ENCODE peak calls at places on chromosomes 12 and 14, in seven cellular contexts. A, T, S, O, Q, G and X are unnamed samples.

GRCh38 chr12:126772171-126772864 is 1494.7 kb upstream of the TMEM132C start:
- DNase-seq in Q (no peak), O (no peak), A (no peak), S (no peak), G (peak; percentile 66), T (peak; percentile 2), X (peak; percentile 23)

GRCh38 chr12:56377310-56377988 is 14.8 kb upstream of the APOF start:
- DNase-seq in Q (no peak), T (peak; percentile 62), G (peak; percentile 48), A (no peak), S (no peak), O (no peak), X (no peak)

GRCh38 chr14:104659764-104660523 is 29.5 kb upstream of the INF2 start:
- DNase-seq in Q (no peak), S (no peak), T (peak; percentile 18), O (no peak), A (no peak), G (no peak), X (no peak)

GRCh38 chr12:114864688-114865685 is 181.0 kb upstream of the TBX3 start:
- DNase-seq in A (no peak), O (no peak), G (no peak), Q (no peak), S (no peak), T (no peak), X (no peak)

GRCh38 chr14:92794547-92794941 is 439 bp downstream of the GOLGA5 start:
- DNase-seq in S (peak; percentile 25), Q (no peak), T (peak; percentile 18), O (no peak), G (no peak), A (peak; percentile 46), X (peak; percentile 19)

GRCh38 chr14:102219316-102219715 is 79.6 kb downstream of the WDR20 start:
- DNase-seq in Q (no peak), G (no peak), S (no peak), A (peak; percentile 19), O (no peak), T (no peak), X (no peak)

GRCh38 chr12:95072900-95073697 is at the start of gene NR2C1:
- DNase-seq in O (peak; percentile 91), G (peak; percentile 97), S (peak; percentile 94), A (peak; percentile 96), Q (peak; percentile 92), T (peak; percentile 92), X (peak; percentile 92)

GRCh38 chr14:58637391-58638230 is at the start of gene DACT1:
- DNase-seq in A (peak; percentile 80), T (peak; percentile 79), S (no peak), G (peak; percentile 35), Q (peak; percentile 79), O (no peak), X (peak; percentile 29)

GRCh38 chr14:90456551-90456950 is 59.7 kb downstream of the CALM1 start:
- DNase-seq in O (no peak), A (no peak), S (no peak), T (no peak), G (no peak), Q (no peak), X (no peak)

GRCh38 chr12:51372021-51372420 is 19.2 kb downstream of the GALNT6 start:
- DNase-seq in G (no peak), S (no peak), T (no peak), O (no peak), Q (no peak), A (no peak), X (no peak)

GRCh38 chr14:73850940-73851339 is 691 bp upstream of the PTGR2 start:
- DNase-seq in S (no peak), G (peak; percentile 27), A (no peak), O (no peak), T (no peak), Q (no peak), X (no peak)

GRCh38 chr14:22871962-22872832 is 657 bp downstream of the LRP10 start:
- DNase-seq in A (peak; percentile 76), O (peak; percentile 86), G (peak; percentile 90), Q (peak; percentile 89), S (peak; percentile 88), T (peak; percentile 81), X (peak; percentile 90)

GRCh38 chr12:54016478-54016964 is 7.7 kb downstream of the HOXC8 start:
- DNase-seq in O (no peak), A (no peak), G (peak; percentile 84), T (peak; percentile 11), Q (peak; percentile 63), S (no peak), X (no peak)

GRCh38 chr14:75307700-75308379 is 29.2 kb downstream of the FOS start:
- DNase-seq in T (peak; percentile 76), O (peak; percentile 89), S (peak; percentile 88), G (peak; percentile 85), A (peak; percentile 88), Q (peak; percentile 86), X (peak; percentile 87)

GRCh38 chr14:101019974-101020710 is 116.6 kb upstream of the RTL1 start:
- DNase-seq in Q (peak; percentile 8), A (no peak), O (peak; percentile 43), G (no peak), S (peak; percentile 10), T (no peak), X (peak; percentile 6)

GRCh38 chr12:19140381-19141236 is 11.1 kb downstream of the PLEKHA5 start:
- DNase-seq in T (no peak), Q (no peak), S (no peak), O (no peak), A (no peak), G (no peak), X (no peak)

GRCh38 chr12:95943231-95943842 is at the start of gene AMDHD1:
- DNase-seq in T (peak; percentile 39), Q (peak; percentile 28), S (peak; percentile 62), A (peak; percentile 62), G (peak; percentile 81), O (no peak), X (peak; percentile 40)

GRCh38 chr12:3458041-3458440 is 33.0 kb upstream of the PRMT8 start:
- DNase-seq in G (no peak), S (no peak), A (no peak), Q (no peak), O (no peak), T (no peak), X (no peak)

GRCh38 chr14:55964081-55964480 is 154.1 kb upstream of the PELI2 start:
- DNase-seq in T (no peak), Q (no peak), O (no peak), S (no peak), G (no peak), A (no peak), X (no peak)

GRCh38 chr12:123046431-123046830 is 66.0 kb downstream of the ARL6IP4 start:
- DNase-seq in G (no peak), A (no peak), Q (no peak), S (no peak), O (no peak), T (no peak), X (no peak)

GRCh38 chr12:121452356-121453021 is 52.6 kb downstream of the RNF34 start:
- DNase-seq in Q (peak; percentile 45), G (no peak), T (no peak), A (no peak), O (no peak), S (no peak), X (no peak)

GRCh38 chr12:69511870-69512269 is 41.7 kb downstream of the FRS2 start:
- DNase-seq in G (no peak), S (no peak), Q (no peak), T (no peak), O (no peak), A (no peak), X (no peak)

GRCh38 chr14:63174760-63175191 is 29.5 kb upstream of the RHOJ start:
- DNase-seq in G (peak; percentile 34), A (no peak), T (peak; percentile 76), O (no peak), S (no peak), Q (no peak), X (no peak)

GRCh38 chr14:68894802-68895201 is 84.3 kb downstream of the ACTN1 start:
- DNase-seq in Q (no peak), T (peak; percentile 76), O (no peak), G (no peak), S (no peak), A (no peak), X (no peak)

GRCh38 chr12:119631930-119632678 is 35.8 kb upstream of the PRKAB1 start:
- DNase-seq in S (no peak), T (no peak), Q (no peak), G (no peak), A (no peak), O (no peak), X (no peak)

GRCh38 chr14:81551471-81551870 is 17.8 kb upstream of the SEL1L start:
- DNase-seq in G (no peak), S (no peak), A (no peak), T (no peak), O (no peak), Q (no peak), X (no peak)

GRCh38 chr12:21980544-21980943 is 39.3 kb upstream of the ABCC9 start:
- DNase-seq in Q (no peak), A (no peak), S (no peak), O (no peak), G (no peak), T (peak; percentile 41), X (no peak)

GRCh38 chr12:30678221-30678620 is 17.4 kb downstream of the IPO8 start:
- DNase-seq in T (no peak), S (no peak), O (no peak), A (no peak), Q (no peak), G (no peak), X (no peak)

GRCh38 chr12:54980341-54980740 is 4.2 kb downstream of the TESPA1 start:
- DNase-seq in A (no peak), O (no peak), Q (no peak), G (no peak), T (no peak), S (no peak), X (no peak)

DNA sequence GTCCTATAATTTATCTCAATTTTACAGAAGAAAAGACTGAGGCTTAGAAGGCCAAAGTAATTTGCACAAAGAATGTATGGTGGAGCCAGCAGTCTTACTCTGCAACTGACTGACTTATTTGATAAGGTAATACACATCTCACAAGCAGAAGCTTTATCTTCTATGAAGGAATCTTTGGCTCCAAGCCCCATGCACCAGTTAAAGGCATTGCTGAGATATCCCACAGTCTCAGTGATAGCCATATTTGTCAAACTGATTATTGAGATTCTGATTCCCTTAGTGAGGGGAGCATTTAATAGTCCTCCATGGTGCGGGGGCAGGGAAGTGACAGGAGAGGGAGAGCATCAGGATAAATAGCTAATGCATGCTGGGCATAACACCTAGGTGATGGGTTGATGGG is 60.4 kb upstream of the GRIP1 start:
- DNase-seq in A (no peak), O (no peak), G (no peak), S (no peak), Q (no peak), T (no peak), X (no peak)
- TF ChIP-seq POLR2A in A (no peak), O (no peak), G (no peak), S (no peak), Q (no peak), T (no peak), X (no peak)

GRCh38 chr12:6426882-6427671 is 17.7 kb upstream of the CD27 start:
- DNase-seq in S (no peak), Q (no peak), T (no peak), O (no peak), G (no peak), A (no peak), X (no peak)
- TF ChIP-seq POLR2A in S (no peak), Q (no peak), T (no peak), O (no peak), G (no peak), A (no peak), X (no peak)

GRCh38 chr12:117178301-117178700 is 12.0 kb downstream of the FBXO21 start:
- DNase-seq in T (no peak), O (no peak), S (no peak), G (no peak), Q (no peak), A (no peak), X (no peak)
- TF ChIP-seq POLR2A in T (no peak), O (no peak), S (no peak), G (no peak), Q (no peak), A (no peak), X (no peak)

GRCh38 chr12:29616664-29617409 is 119.4 kb upstream of the OVCH1 start:
- DNase-seq in Q (no peak), S (no peak), A (no peak), G (peak; percentile 11), T (peak; percentile 90), O (no peak), X (no peak)
- TF ChIP-seq POLR2A in Q (no peak), S (no peak), A (no peak), G (no peak), T (no peak), O (no peak), X (no peak)